ENCODE peak calls at places on chromosome 19, in five cellular contexts. Y, X, A, O and K are unnamed samples.

GRCh38 chr19:39246951-39247669 is 1.5 kb downstream of the IFNL4 start:
- DNase-seq in Y (no peak), X (no peak), A (no peak), O (no peak), K (peak; percentile 85)

GRCh38 chr19:1161716-1162115 is 12.4 kb downstream of the SBNO2 start:
- DNase-seq in Y (peak; percentile 42), X (no peak), A (no peak), O (no peak), K (no peak)

GRCh38 chr19:12521996-12522395 is 29.3 kb downstream of the ZNF564 start:
- DNase-seq in Y (no peak), X (no peak), A (peak; percentile 33), O (peak; percentile 18), K (peak; percentile 53)

GRCh38 chr19:4052114-4052992 is 14.3 kb downstream of the ZBTB7A start:
- DNase-seq in Y (no peak), X (no peak), A (no peak), O (peak; percentile 95), K (no peak)

GRCh38 chr19:48844472-48844871 is 8.2 kb upstream of the HSD17B14 start:
- DNase-seq in Y (peak; percentile 44), X (no peak), A (no peak), O (peak; percentile 82), K (no peak)

GRCh38 chr19:33460221-33460908 is 61.2 kb downstream of the PEPD start:
- DNase-seq in Y (no peak), X (no peak), A (no peak), O (no peak), K (no peak)

GRCh38 chr19:36420961-36421748 is 2.7 kb upstream of the ZFP82 start:
- DNase-seq in Y (no peak), X (no peak), A (no peak), O (no peak), K (no peak)

GRCh38 chr19:44840811-44841210 is 5.3 kb upstream of the NECTIN2 start:
- DNase-seq in Y (no peak), X (no peak), A (no peak), O (no peak), K (no peak)

GRCh38 chr19:41671481-41671880 is 16.6 kb downstream of the CEACAM7 start:
- DNase-seq in Y (no peak), X (no peak), A (no peak), O (no peak), K (no peak)

GRCh38 chr19:42816901-42817300 is 51.4 kb upstream of the PSG8 start:
- DNase-seq in Y (no peak), X (no peak), A (peak; percentile 8), O (no peak), K (no peak)

GRCh38 chr19:7986321-7987083 is 18.9 kb downstream of the ELAVL1 start:
- DNase-seq in Y (no peak), X (no peak), A (no peak), O (no peak), K (no peak)

GRCh38 chr19:18389736-18390074 is 3.7 kb downstream of the GDF15 start:
- DNase-seq in Y (no peak), X (no peak), A (no peak), O (no peak), K (no peak)

GRCh38 chr19:18388328-18389094 is 2.6 kb downstream of the GDF15 start:
- DNase-seq in Y (peak; percentile 94), X (peak; percentile 60), A (peak; percentile 68), O (peak; percentile 52), K (peak; percentile 98)

GRCh38 chr19:18391509-18392075 is 5.6 kb downstream of the GDF15 start:
- DNase-seq in Y (no peak), X (no peak), A (no peak), O (no peak), K (no peak)

GRCh38 chr19:18389095-18389735 is 3.3 kb downstream of the GDF15 start:
- DNase-seq in Y (no peak), X (no peak), A (no peak), O (no peak), K (no peak)

DNA sequence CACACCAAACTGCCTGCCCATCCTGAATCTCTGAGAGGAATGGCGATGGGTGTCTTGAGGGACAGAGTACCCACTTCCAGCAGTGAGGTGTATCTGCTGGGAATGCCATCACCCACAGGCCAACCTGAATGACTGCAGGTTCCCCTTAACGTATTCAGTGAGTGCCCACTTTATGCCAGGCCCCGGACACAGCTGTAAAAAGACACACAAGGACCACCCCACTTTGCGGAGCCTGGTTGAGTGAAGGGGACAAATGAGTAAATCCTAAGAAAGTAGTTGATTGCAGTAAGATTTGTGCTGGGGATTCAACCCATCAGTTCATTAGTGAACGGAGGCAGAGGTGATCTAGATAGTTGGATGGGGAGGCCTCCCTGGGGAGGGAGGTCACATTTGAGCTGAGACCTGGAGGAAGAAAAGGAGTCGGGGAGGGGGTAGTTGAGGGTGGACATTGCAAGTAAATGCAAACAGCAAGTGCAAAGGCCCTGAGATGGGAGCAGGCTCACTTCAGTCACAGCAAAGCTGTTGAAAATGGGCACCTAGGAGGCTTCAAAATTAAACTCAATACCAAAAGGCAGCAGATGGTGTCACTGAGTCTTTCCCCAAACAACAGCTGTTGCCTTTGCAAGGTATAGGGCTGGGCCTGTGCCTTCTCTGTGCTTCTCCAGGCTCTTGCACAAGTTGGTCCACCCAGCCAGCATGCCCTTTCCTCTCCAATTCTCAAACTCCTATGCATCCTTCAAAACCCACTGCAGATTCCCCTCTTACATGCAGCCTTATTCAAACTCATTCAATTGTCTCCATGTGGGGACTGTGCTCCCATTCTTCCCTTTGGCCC is 4.3 kb downstream of the GDF15 start:
- DNase-seq in Y (no peak), X (no peak), A (no peak), O (no peak), K (no peak)
- TF ChIP-seq SUZ12 in Y (no peak), X (no peak), A (no peak), O (no peak), K (no peak)

DNA sequence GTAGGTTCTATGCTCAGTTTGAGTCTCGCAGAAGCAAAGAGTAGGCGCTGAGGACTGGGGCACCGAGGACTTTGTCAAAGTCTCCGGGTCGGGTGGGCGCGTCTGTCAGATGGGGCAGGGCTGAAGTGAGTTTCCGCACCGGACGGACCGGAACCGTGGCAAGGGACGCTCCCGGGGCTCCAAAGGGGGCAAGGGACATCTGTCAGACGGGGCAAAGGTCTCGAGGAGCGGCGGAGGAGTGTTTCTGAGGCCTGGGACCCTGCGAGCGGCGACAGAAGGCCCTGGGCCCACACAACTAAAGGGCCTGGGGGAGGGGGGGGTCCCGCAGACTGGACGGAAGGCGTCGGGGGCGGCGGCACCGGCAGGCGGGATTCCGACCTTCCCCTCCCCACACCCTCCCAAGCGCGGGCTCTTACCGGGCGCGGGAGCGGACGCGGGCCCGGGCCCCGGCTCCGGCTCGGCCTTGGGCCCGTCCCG is 13.3 kb upstream of the AKAP8L start:
- DNase-seq in Y (peak; percentile 30), X (no peak), A (no peak), O (no peak), K (no peak)
- TF ChIP-seq SUZ12 in Y (no peak), X (no peak), A (no peak), O (no peak), K (no peak)

DNA sequence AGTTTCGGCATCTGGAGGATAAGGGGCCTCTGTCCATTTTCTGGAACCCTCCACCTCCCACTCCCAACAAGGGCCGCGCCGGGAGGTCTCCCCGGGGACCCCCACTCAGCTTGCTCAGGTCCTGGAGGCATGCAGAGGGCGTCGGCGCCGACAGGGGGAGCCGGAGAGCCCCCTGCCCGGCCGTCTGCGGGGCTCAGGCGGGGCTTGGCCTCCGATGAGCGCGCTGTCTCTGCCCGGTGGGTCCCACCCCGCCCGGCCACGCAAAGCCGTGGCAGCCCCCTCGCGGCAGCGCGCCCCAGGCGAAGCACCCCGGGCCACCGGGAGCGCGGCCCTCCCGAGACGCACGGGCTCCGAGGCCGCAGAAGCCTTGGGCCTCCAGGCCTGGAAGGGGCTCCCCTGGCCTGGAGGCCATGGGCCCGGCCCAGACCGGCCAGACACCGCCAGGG is 149.7 kb upstream of the ZNF536 start:
- DNase-seq in Y (peak; percentile 74), X (no peak), A (no peak), O (no peak), K (no peak)
- TF ChIP-seq SUZ12 in Y (no peak), X (peak; percentile 25), A (no peak), O (no peak), K (no peak)

DNA sequence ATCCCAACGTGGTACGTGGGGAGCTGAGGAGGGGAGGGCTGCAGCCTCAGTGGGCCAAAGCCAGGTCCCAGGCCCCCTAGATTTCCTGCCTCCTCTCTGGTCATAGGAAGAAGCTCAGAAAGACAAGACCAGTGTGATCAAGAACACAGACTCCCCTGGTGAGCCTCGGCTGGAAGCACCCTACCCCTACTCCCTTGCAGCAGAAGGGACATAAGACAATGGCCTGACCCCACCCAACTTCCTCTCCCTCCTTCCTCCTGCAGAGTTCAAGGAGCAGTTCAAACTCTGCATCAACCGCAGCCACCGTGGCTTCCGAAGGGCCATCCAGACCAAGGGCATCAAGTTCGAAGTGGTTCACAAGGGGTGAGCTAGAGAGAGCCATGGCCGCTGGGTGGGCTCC is 11.5 kb downstream of the PODNL1 start:
- DNase-seq in Y (no peak), X (no peak), A (no peak), O (no peak), K (no peak)
- TF ChIP-seq SUZ12 in Y (no peak), X (no peak), A (no peak), O (no peak), K (no peak)

GRCh38 chr19:19997656-19998268 is 41.5 kb downstream of the ZNF682 start:
- DNase-seq in Y (peak; percentile 6), X (no peak), A (peak; percentile 40), O (no peak), K (peak; percentile 90)
- TF ChIP-seq SUZ12 in Y (no peak), X (no peak), A (no peak), O (no peak), K (no peak)

DNA sequence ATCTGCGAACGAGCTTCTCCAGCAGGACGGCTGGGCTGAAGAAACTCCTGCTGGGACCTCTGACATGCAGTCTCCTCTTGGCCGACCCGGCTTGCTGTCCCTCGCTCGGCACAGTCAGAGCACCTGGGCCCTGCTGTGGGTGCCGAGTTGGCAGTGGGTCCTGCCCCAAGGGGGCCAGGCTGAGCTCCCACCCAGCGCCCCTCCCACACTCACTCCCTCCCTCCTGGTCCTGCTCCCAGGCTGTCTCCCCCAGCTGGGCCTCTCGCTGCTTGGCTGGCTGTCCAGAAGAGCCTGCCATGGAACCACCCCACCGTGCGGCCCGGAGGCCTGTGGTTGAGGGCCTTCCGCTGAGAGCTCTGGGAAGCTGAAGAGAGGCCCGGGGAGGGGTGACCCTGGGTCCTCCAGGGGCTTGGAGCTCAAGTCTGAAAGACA is 6.0 kb downstream of the AKT2 start:
- DNase-seq in Y (no peak), X (no peak), A (no peak), O (no peak), K (no peak)
- TF ChIP-seq SUZ12 in Y (no peak), X (no peak), A (no peak), O (no peak), K (no peak)

GRCh38 chr19:10680545-10681135 is 20.6 kb upstream of the QTRT1 start:
- DNase-seq in Y (no peak), X (no peak), A (no peak), O (no peak), K (no peak)

GRCh38 chr19:10683064-10683426 is 18.2 kb upstream of the QTRT1 start:
- DNase-seq in Y (no peak), X (no peak), A (no peak), O (no peak), K (no peak)

GRCh38 chr19:10679743-10680142 is 21.5 kb upstream of the QTRT1 start:
- DNase-seq in Y (no peak), X (no peak), A (no peak), O (no peak), K (no peak)

GRCh38 chr19:10682397-10683063 is 18.7 kb upstream of the QTRT1 start:
- DNase-seq in Y (no peak), X (no peak), A (no peak), O (no peak), K (no peak)

GRCh38 chr19:10681658-10682057 is 19.6 kb upstream of the QTRT1 start:
- DNase-seq in Y (no peak), X (no peak), A (no peak), O (no peak), K (no peak)
- TF ChIP-seq SUZ12 in Y (no peak), X (no peak), A (no peak), O (no peak), K (no peak)